ENCODE peak calls at places on chromosomes 16 and 17, in six cellular contexts. Y is astrocyte of the cerebellum, C is endodermal cell, I is fibroblast of pulmonary artery, P is Calu3, V is kidney. K is an unnamed sample.

GRCh38 chr16:54397190-54397835 is 110.7 kb upstream of the IRX3 start:
- DNase-seq in Y (peak), C (peak), I (no peak), P (no peak), V (no peak), K (no peak)

GRCh38 chr17:76120658-76121008 is 17.0 kb upstream of the EXOC7 start:
- DNase-seq in Y (no peak), C (no peak), I (no peak), P (no peak), V (no peak), K (no peak)

GRCh38 chr17:10585529-10585928 is 36.1 kb upstream of the MYH2 start:
- DNase-seq in Y (no peak), C (no peak), I (peak), P (no peak), V (no peak), K (no peak)

GRCh38 chr17:1491406-1492248 is 859 bp downstream of the MYO1C start:
- DNase-seq in Y (no peak), C (peak), I (no peak), P (peak), V (peak), K (no peak)

GRCh38 chr17:8681175-8681949 is 50.8 kb upstream of the MYH10 start:
- DNase-seq in Y (peak), C (no peak), I (peak), P (no peak), V (no peak), K (no peak)

GRCh38 chr17:8821446-8822105 is 22.4 kb upstream of the MFSD6L start:
- DNase-seq in Y (no peak), C (peak), I (no peak), P (no peak), V (no peak), K (no peak)

GRCh38 chr17:39820541-39820940 is 43.6 kb downstream of the IKZF3 start:
- DNase-seq in Y (no peak), C (peak), I (no peak), P (peak), V (no peak), K (no peak)

GRCh38 chr17:58605470-58605869 is 86.4 kb downstream of the TEX14 start:
- DNase-seq in Y (no peak), C (no peak), I (no peak), P (no peak), V (no peak), K (no peak)

GRCh38 chr17:78387982-78388941 is 9.8 kb downstream of the PGS1 start:
- DNase-seq in Y (no peak), C (peak), I (peak), P (no peak), V (no peak), K (no peak)

GRCh38 chr17:40556884-40557414 is 8.3 kb downstream of the CCR7 start:
- DNase-seq in Y (no peak), C (peak), I (no peak), P (no peak), V (peak), K (no peak)

GRCh38 chr16:2769100-2769529 is 8.0 kb downstream of the ELOB start:
- DNase-seq in Y (no peak), C (no peak), I (no peak), P (no peak), V (peak), K (no peak)

GRCh38 chr17:1574697-1575471 is 12.3 kb upstream of the PITPNA start:
- DNase-seq in Y (no peak), C (peak), I (no peak), P (no peak), V (peak), K (no peak)

GRCh38 chr17:79108870-79109269 is 34.2 kb downstream of the ENGASE start:
- DNase-seq in Y (no peak), C (no peak), I (no peak), P (no peak), V (no peak), K (no peak)

GRCh38 chr16:74874123-74874522 is 99.5 kb upstream of the FA2H start:
- DNase-seq in Y (no peak), C (no peak), I (no peak), P (no peak), V (no peak), K (no peak)

GRCh38 chr17:68033636-68034451 is 1.7 kb upstream of the KPNA2 start:
- DNase-seq in Y (peak), C (peak), I (peak), P (no peak), V (no peak), K (peak)

GRCh38 chr17:82414548-82415281 is 3.4 kb upstream of the HEXD start:
- DNase-seq in Y (peak), C (peak), I (peak), P (peak), V (peak), K (peak)

GRCh38 chr17:67168485-67168884 is 76.5 kb downstream of the HELZ start:
- DNase-seq in Y (no peak), C (no peak), I (no peak), P (no peak), V (no peak), K (no peak)

GRCh38 chr17:29710891-29711418 is 88.2 kb upstream of the CORO6 start:
- DNase-seq in Y (no peak), C (no peak), I (no peak), P (no peak), V (no peak), K (peak)

GRCh38 chr17:54867634-54868033 is 33.0 kb upstream of the TOM1L1 start:
- DNase-seq in Y (no peak), C (no peak), I (no peak), P (no peak), V (no peak), K (no peak)

GRCh38 chr16:54216268-54217187 is 70.1 kb downstream of the IRX3 start:
- DNase-seq in Y (no peak), C (no peak), I (peak), P (no peak), V (no peak), K (no peak)

DNA sequence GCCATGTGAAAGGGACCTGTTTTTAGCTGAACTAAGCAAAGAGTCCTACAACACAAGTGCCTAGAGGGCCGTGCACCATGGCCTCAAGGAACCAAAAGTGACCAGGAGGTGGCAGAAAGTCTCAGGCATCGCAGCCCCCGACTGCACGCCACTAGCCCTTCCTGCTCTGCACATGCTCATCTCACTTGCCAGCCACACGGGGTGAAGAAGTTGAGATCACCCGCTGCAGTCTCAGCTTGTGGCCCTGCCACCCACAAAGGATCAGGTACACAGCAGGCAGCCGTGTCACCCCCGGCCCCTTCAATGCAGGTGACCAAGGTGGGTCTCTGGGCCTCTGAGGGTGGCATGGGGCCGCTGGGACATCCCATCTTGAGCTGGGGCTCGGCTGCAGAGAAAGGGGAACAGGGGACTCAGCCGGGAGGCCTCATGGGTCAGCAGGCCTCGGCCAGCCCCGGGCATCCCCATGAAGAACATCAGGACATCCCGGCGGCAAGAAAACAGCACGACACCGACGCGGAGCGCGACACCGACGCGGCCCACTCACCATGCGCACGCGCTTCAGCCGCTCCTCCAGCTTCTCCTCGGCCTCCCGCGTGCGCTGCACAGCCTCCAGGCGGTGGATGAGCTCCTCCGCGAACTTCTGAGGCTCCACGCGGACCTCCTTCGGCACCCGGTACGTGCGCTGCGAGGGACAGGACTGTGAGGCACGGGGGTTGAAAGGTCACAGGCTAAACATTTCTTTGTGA is 21.0 kb downstream of the PDIA2 start:
- DNase-seq in Y (no peak), C (peak), I (peak), P (no peak), V (no peak), K (no peak)
- TF ChIP-seq CTCF in Y (peak), C (peak), I (no peak), P (no peak), V (no peak), K (peak)

GRCh38 chr16:67019171-67019570 is 9.8 kb upstream of the CBFB start:
- DNase-seq in Y (no peak), C (peak), I (no peak), P (no peak), V (no peak), K (no peak)
- TF ChIP-seq CTCF in Y (no peak), C (no peak), I (no peak), P (no peak), V (no peak), K (no peak)

DNA sequence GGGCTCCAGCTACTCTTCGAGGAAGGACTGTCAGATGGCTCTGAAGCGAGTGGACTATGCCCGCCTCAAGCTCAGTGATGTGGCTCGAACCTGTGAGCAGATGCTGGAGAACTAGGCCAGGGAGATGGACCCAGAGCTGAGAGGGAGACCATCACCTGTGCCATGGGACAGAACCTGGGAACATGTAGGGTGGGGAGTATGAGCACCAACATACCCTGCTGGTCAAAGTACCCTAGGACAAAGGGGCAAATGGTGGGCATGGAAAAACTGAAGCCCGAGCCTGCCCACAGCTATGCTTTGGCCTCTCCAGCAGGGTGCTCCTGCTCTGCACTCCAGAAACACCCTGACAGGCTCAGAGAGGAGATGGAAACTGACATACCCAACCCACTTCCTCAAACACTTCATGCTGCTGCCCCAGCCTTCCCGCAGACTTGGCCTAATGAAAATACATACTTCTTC is 1.9 kb downstream of the MED11 start:
- DNase-seq in Y (no peak), C (peak), I (no peak), P (no peak), V (peak), K (peak)
- TF ChIP-seq CTCF in Y (no peak), C (peak), I (no peak), P (no peak), V (no peak), K (peak)

GRCh38 chr16:87166934-87167333 is 150.3 kb downstream of the C16orf95 start:
- DNase-seq in Y (no peak), C (no peak), I (no peak), P (no peak), V (no peak), K (no peak)
- TF ChIP-seq CTCF in Y (no peak), C (no peak), I (no peak), P (no peak), V (no peak), K (no peak)

GRCh38 chr16:88068476-88069396 is 117.5 kb downstream of the BANP start:
- DNase-seq in Y (no peak), C (no peak), I (no peak), P (no peak), V (peak), K (no peak)
- TF ChIP-seq CTCF in Y (peak), C (peak), I (no peak), P (no peak), V (no peak), K (no peak)

K was measured in HepG2.